ENCODE peak calls at places on chromosomes 16 and 17, in seven cellular contexts. I, Q, F, B, S, E and Y are unnamed samples.

GRCh38 chr16:2514333-2515179 is 804 bp downstream of the ATP6V0C start:
- DNase-seq in I (no peak), Q (no peak), F (peak), B (no peak), S (no peak), E (peak), Y (no peak)

GRCh38 chr16:78684040-78684611 is 584.7 kb downstream of the WWOX start:
- DNase-seq in I (peak), Q (peak), F (peak), B (peak), S (peak), E (peak), Y (no peak)

GRCh38 chr16:75860654-75861053 is 134.4 kb upstream of the CPHXL start:
- DNase-seq in I (no peak), Q (peak), F (no peak), B (no peak), S (no peak), E (no peak), Y (no peak)

GRCh38 chr17:8041249-8041928 is 2.5 kb downstream of the ALOX15B start:
- DNase-seq in I (peak), Q (peak), F (peak), B (no peak), S (peak), E (no peak), Y (no peak)

GRCh38 chr16:12455287-12455798 is 348.3 kb downstream of the CPPED1 start:
- DNase-seq in I (peak), Q (peak), F (peak), B (peak), S (peak), E (no peak), Y (peak)

GRCh38 chr17:72502940-72503341 is 382.1 kb downstream of the SOX9 start:
- DNase-seq in I (peak), Q (peak), F (no peak), B (no peak), S (peak), E (no peak), Y (no peak)

GRCh38 chr16:7392206-7392605 is 59.6 kb downstream of the RBFOX1 start:
- DNase-seq in I (no peak), Q (no peak), F (no peak), B (no peak), S (no peak), E (no peak), Y (no peak)

GRCh38 chr16:85557976-85558589 is 55.0 kb upstream of the GSE1 start:
- DNase-seq in I (no peak), Q (no peak), F (peak), B (peak), S (no peak), E (no peak), Y (no peak)

GRCh38 chr16:61858996-61859395 is 177.2 kb downstream of the CDH8 start:
- DNase-seq in I (peak), Q (no peak), F (no peak), B (no peak), S (no peak), E (no peak), Y (no peak)

GRCh38 chr16:17801024-17801423 is 330.3 kb upstream of the XYLT1 start:
- DNase-seq in I (no peak), Q (peak), F (no peak), B (no peak), S (no peak), E (no peak), Y (no peak)

GRCh38 chr17:54194268-54194667 is 371.5 kb downstream of the KIF2B start:
- DNase-seq in I (no peak), Q (no peak), F (no peak), B (no peak), S (no peak), E (no peak), Y (no peak)

GRCh38 chr17:78993981-78994671 is 14.4 kb upstream of the LGALS3BP start:
- DNase-seq in I (no peak), Q (no peak), F (peak), B (peak), S (no peak), E (peak), Y (no peak)

GRCh38 chr17:33520404-33521032 is 227.4 kb upstream of the ASIC2 start:
- DNase-seq in I (peak), Q (peak), F (peak), B (peak), S (no peak), E (no peak), Y (peak)

GRCh38 chr17:74694081-74694480 is 18.6 kb downstream of the CD300LF start:
- DNase-seq in I (no peak), Q (no peak), F (no peak), B (no peak), S (no peak), E (no peak), Y (no peak)

GRCh38 chr16:87558682-87559081 is 43.6 kb upstream of the JPH3 start:
- DNase-seq in I (no peak), Q (no peak), F (no peak), B (no peak), S (no peak), E (no peak), Y (no peak)

GRCh38 chr17:48905987-48906515 is 2.2 kb upstream of the UBE2Z start:
- DNase-seq in I (no peak), Q (no peak), F (no peak), B (no peak), S (no peak), E (no peak), Y (no peak)

GRCh38 chr16:84884311-84885023 is 64.7 kb downstream of the CRISPLD2 start:
- DNase-seq in I (no peak), Q (no peak), F (peak), B (peak), S (no peak), E (no peak), Y (no peak)

GRCh38 chr17:78369791-78370381 is 8.6 kb upstream of the PGS1 start:
- DNase-seq in I (no peak), Q (no peak), F (no peak), B (no peak), S (no peak), E (no peak), Y (no peak)

GRCh38 chr16:72961115-72961832 is 86.7 kb downstream of the ZFHX3 start:
- DNase-seq in I (no peak), Q (peak), F (no peak), B (no peak), S (no peak), E (peak), Y (no peak)

GRCh38 chr16:79543219-79543618 is 57.3 kb downstream of the MAF start:
- DNase-seq in I (no peak), Q (no peak), F (no peak), B (peak), S (no peak), E (no peak), Y (no peak)

GRCh38 chr17:65527381-65527780 is 34.1 kb downstream of the AXIN2 start:
- DNase-seq in I (no peak), Q (no peak), F (no peak), B (no peak), S (no peak), E (no peak), Y (no peak)

GRCh38 chr17:21285164-21286065 is 904 bp downstream of the MAP2K3 start:
- DNase-seq in I (no peak), Q (peak), F (peak), B (peak), S (peak), E (peak), Y (no peak)

GRCh38 chr17:8893621-8894020 is 26.1 kb upstream of the PIK3R6 start:
- DNase-seq in I (no peak), Q (no peak), F (no peak), B (no peak), S (no peak), E (no peak), Y (no peak)

GRCh38 chr17:63657776-63658175 is 35.6 kb downstream of the MAP3K3 start:
- DNase-seq in I (no peak), Q (no peak), F (no peak), B (no peak), S (no peak), E (no peak), Y (no peak)

GRCh38 chr17:62869885-62870580 is 61.9 kb upstream of the MARCHF10 start:
- DNase-seq in I (peak), Q (peak), F (no peak), B (no peak), S (peak), E (no peak), Y (no peak)

GRCh38 chr17:79845601-79845949 is 6.3 kb upstream of the CBX4 start:
- DNase-seq in I (peak), Q (no peak), F (no peak), B (no peak), S (no peak), E (no peak), Y (no peak)

GRCh38 chr16:75380870-75381269 is 52.4 kb downstream of the CFDP1 start:
- DNase-seq in I (no peak), Q (no peak), F (no peak), B (no peak), S (peak), E (no peak), Y (no peak)

DNA sequence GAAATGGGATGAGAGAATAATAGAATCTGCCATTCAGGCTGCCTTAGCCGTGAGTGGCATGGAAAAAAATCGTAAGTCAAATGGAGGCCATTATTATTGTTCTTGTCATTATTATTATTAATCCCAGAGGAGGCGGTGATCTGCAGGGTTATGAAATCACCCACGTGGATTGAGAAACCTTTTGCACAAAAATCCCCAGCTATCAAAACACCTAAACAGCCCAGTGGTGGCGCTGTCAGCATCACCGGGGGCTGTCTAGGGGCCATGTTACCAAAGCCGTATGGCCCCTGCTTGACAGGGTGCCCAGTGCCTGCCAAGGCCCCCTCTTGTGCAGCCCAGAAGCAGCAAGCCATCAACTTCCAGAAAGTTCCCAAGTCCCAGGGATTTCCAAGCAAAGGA is 25.2 kb downstream of the CNGB1 start:
- DNase-seq in I (no peak), Q (no peak), F (no peak), B (no peak), S (no peak), E (no peak), Y (no peak)
- TF ChIP-seq CTCF in I (no peak), Q (no peak), F (no peak), B (no peak), S (peak), E (no peak), Y (no peak)

DNA sequence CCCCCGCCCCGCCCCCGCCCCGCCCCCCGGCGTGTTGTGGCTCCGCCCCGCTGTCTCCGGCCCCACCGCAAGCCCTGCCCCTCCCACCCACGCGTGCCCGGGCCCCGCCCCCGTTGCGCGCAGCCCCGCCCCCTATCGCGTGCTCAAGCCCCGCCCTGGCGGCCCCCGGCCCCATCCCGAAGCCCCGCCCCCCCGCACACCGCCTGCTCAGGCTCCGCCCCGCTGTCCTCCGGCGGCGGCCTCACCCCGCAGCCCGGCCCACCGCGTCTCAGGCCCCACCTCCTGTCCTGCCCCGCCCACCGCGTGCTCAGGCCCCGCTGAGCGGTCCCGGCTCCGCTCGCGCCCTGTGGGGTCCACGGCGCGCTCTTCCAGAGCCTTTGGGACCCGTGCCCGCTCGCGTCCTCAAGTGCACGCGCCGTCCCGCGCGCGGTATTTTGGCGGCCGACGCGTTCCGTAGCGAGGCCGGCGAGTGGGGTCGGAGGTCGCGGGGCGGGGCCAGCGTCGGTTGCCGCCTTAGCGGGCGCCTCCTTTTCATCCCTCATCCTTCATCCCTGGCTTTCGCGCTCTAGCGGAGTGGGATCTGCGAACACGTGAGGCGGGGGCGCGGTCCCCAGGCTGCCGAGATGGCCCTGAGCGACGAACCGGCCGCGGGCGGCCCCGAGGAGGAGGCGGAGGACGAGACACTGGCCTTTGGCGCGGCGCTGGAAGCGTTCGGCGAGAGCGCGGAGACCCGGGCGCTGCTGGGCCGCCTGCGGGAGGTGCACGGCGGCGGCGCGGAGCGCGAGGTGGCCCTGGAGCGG is at the start of gene TBCD:
- DNase-seq in I (peak), Q (peak), F (peak), B (peak), S (peak), E (peak), Y (peak)
- TF ChIP-seq CTCF in I (no peak), Q (no peak), F (no peak), B (no peak), S (no peak), E (no peak), Y (no peak)

GRCh38 chr17:82645516-82645915 is 2.7 kb downstream of the WDR45B start:
- DNase-seq in I (no peak), Q (peak), F (no peak), B (no peak), S (no peak), E (no peak), Y (no peak)

GRCh38 chr17:82648761-82649474 is 674 bp upstream of the WDR45B start:
- DNase-seq in I (peak), Q (peak), F (peak), B (peak), S (no peak), E (peak), Y (peak)

GRCh38 chr17:82648165-82648668 is at the start of gene WDR45B:
- DNase-seq in I (peak), Q (peak), F (peak), B (peak), S (peak), E (peak), Y (peak)

GRCh38 chr17:82649501-82650261 is 1.4 kb upstream of the WDR45B start:
- DNase-seq in I (no peak), Q (no peak), F (no peak), B (peak), S (no peak), E (peak), Y (no peak)

DNA sequence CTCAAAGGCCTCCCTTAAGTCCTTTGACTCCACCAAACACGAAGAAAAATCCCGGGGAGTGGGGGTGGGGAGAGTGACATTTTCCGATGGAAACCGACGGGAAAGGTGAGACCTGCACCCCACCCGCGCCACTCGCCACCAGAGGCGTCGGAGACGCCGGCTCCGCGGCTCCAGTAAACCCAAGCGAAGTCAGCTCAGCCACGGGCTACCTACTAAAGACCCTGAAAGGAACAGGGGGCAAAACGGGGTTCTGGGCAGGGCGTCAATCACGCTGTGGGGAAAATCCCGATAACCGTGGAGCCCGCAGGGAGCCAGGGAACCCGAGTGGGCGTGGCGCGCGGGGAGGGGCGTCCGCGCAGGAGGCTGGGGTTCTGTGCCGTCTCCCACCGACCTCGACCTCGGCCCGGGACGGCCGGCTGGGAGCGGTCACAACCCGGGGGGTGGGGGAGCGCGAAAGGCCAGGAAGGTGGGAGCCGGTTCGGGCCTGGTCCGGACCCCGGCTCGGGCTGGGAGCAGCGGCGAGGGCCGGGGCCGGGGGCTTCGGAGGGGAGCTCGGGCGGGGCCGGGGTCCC is 565 bp downstream of the WDR45B start:
- DNase-seq in I (no peak), Q (no peak), F (peak), B (no peak), S (no peak), E (peak), Y (peak)
- TF ChIP-seq CTCF in I (no peak), Q (no peak), F (no peak), B (no peak), S (no peak), E (no peak), Y (no peak)

GRCh38 chr17:58082870-58083490 is at the start of gene DYNLL2:
- DNase-seq in I (peak), Q (peak), F (peak), B (peak), S (peak), E (peak), Y (peak)
- TF ChIP-seq CTCF in I (no peak), Q (no peak), F (no peak), B (no peak), S (no peak), E (no peak), Y (no peak)

DNA sequence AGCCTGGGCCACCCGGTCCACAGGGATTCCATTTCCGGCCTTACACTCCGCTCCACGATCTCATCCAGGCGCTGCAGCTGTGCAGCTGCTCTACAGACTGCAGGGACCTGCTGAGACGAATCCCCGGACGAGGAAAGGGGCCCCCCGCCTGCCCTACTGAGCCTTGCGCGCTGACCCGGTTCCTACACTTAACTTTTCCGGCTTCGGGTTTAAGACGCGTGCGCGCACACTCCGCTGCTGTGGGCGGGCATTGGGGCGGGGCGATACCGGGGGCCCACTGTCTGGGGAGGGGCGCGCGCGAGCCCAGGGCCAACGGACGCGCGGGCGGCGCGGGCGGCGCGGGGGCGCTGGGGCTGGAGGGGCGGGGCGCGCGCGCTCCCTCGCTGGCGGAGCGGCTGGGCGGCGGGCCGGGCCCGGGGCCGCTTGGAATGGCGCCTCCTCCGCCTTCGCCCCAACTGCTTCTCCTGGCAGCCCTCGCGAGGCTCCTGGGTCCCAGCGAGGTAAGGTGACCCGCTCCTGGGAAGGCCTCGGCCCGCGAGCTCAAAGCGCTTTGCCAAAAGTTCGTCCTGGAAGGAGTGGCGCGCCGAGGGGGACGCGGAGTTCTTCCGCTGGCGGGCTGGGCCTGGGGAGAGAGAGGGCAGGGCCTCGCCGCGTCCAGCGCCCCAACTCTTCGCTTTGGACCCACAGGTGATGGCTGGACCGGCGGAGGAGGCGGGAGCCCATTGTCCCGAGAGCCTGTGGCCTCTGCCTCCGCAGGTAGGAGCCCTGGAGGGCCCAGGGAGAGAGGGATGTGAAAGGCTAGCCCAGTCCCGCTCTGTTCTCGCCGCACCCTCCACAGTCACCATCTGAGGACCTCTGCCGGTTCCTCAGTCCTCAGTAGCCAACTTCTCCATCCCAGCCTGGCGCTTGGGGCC is at the start of gene TP53I13:
- DNase-seq in I (peak), Q (peak), F (peak), B (peak), S (peak), E (peak), Y (peak)
- TF ChIP-seq CTCF in I (no peak), Q (no peak), F (no peak), B (no peak), S (no peak), E (no peak), Y (no peak)

GRCh38 chr16:71345031-71345430 is 13.5 kb upstream of the CALB2 start:
- DNase-seq in I (no peak), Q (no peak), F (no peak), B (no peak), S (no peak), E (no peak), Y (no peak)

GRCh38 chr16:71344315-71344905 is 14.1 kb upstream of the CALB2 start:
- DNase-seq in I (no peak), Q (no peak), F (no peak), B (no peak), S (no peak), E (no peak), Y (no peak)

GRCh38 chr16:71341881-71342280 is 16.6 kb upstream of the CALB2 start:
- DNase-seq in I (no peak), Q (no peak), F (no peak), B (no peak), S (no peak), E (no peak), Y (no peak)

GRCh38 chr16:71340406-71340805 is 18.1 kb upstream of the CALB2 start:
- DNase-seq in I (no peak), Q (no peak), F (no peak), B (no peak), S (no peak), E (no peak), Y (no peak)

GRCh38 chr16:71343078-71343477 is 15.4 kb upstream of the CALB2 start:
- DNase-seq in I (no peak), Q (no peak), F (no peak), B (no peak), S (no peak), E (no peak), Y (no peak)
- TF ChIP-seq CTCF in I (no peak), Q (no peak), F (no peak), B (no peak), S (no peak), E (no peak), Y (no peak)